ENCODE peak calls at places on chromosome 9, in eight cellular contexts. One of them, this sample, is unnamed.

GRCh38 chr9:137965177-137965795 is 87.7 kb downstream of the CACNA1B start:
- DNase-seq in iris pigment epithelial cell: no peak
- DNase-seq in cardiac septum: peak
- DNase-seq in neural crest cell: no peak
- DNase-seq in colonic mucosa: no peak
- DNase-seq in epithelial cell of esophagus: no peak
- DNase-seq in cardiac fibroblast: no peak
- DNase-seq in stimulated activated CD4-positive, alpha-beta T cell treated with anti-CD3 and anti-CD28 coated beads, TNF-alpha, amount 100 ng/mL, for 1 hour: no peak
- DNase-seq in this sample: no peak

GRCh38 chr9:8384126-8384525 is 584.5 kb upstream of the DMAC1 start:
- DNase-seq in iris pigment epithelial cell: no peak
- DNase-seq in cardiac septum: no peak
- DNase-seq in neural crest cell: no peak
- DNase-seq in colonic mucosa: no peak
- DNase-seq in epithelial cell of esophagus: no peak
- DNase-seq in cardiac fibroblast: no peak
- DNase-seq in stimulated activated CD4-positive, alpha-beta T cell treated with anti-CD3 and anti-CD28 coated beads, TNF-alpha, amount 100 ng/mL, for 1 hour: no peak
- DNase-seq in this sample: no peak

GRCh38 chr9:72396247-72397091 is 31.5 kb upstream of the ZFAND5 start:
- DNase-seq in iris pigment epithelial cell: peak
- DNase-seq in cardiac septum: no peak
- DNase-seq in neural crest cell: no peak
- DNase-seq in colonic mucosa: no peak
- DNase-seq in epithelial cell of esophagus: peak
- DNase-seq in cardiac fibroblast: peak
- DNase-seq in stimulated activated CD4-positive, alpha-beta T cell treated with anti-CD3 and anti-CD28 coated beads, TNF-alpha, amount 100 ng/mL, for 1 hour: no peak
- DNase-seq in this sample: no peak

GRCh38 chr9:109315889-109316640 is 4.8 kb downstream of the EPB41L4B start:
- DNase-seq in iris pigment epithelial cell: peak
- DNase-seq in cardiac septum: peak
- DNase-seq in neural crest cell: no peak
- DNase-seq in colonic mucosa: peak
- DNase-seq in epithelial cell of esophagus: peak
- DNase-seq in cardiac fibroblast: peak
- DNase-seq in stimulated activated CD4-positive, alpha-beta T cell treated with anti-CD3 and anti-CD28 coated beads, TNF-alpha, amount 100 ng/mL, for 1 hour: no peak
- DNase-seq in this sample: peak

GRCh38 chr9:117528225-117528624 is 113.4 kb upstream of the ASTN2 start:
- DNase-seq in iris pigment epithelial cell: no peak
- DNase-seq in cardiac septum: no peak
- DNase-seq in neural crest cell: no peak
- DNase-seq in colonic mucosa: no peak
- DNase-seq in epithelial cell of esophagus: no peak
- DNase-seq in cardiac fibroblast: no peak
- DNase-seq in stimulated activated CD4-positive, alpha-beta T cell treated with anti-CD3 and anti-CD28 coated beads, TNF-alpha, amount 100 ng/mL, for 1 hour: no peak
- DNase-seq in this sample: no peak

GRCh38 chr9:109329274-109330258 is 8.7 kb upstream of the EPB41L4B start:
- DNase-seq in iris pigment epithelial cell: peak
- DNase-seq in cardiac septum: no peak
- DNase-seq in neural crest cell: no peak
- DNase-seq in colonic mucosa: peak
- DNase-seq in epithelial cell of esophagus: peak
- DNase-seq in cardiac fibroblast: peak
- DNase-seq in stimulated activated CD4-positive, alpha-beta T cell treated with anti-CD3 and anti-CD28 coated beads, TNF-alpha, amount 100 ng/mL, for 1 hour: no peak
- DNase-seq in this sample: no peak

GRCh38 chr9:136157477-136158265 is 39.0 kb upstream of the TMEM250 start:
- DNase-seq in iris pigment epithelial cell: no peak
- DNase-seq in cardiac septum: no peak
- DNase-seq in neural crest cell: no peak
- DNase-seq in colonic mucosa: no peak
- DNase-seq in epithelial cell of esophagus: no peak
- DNase-seq in cardiac fibroblast: peak
- DNase-seq in stimulated activated CD4-positive, alpha-beta T cell treated with anti-CD3 and anti-CD28 coated beads, TNF-alpha, amount 100 ng/mL, for 1 hour: no peak
- DNase-seq in this sample: no peak

GRCh38 chr9:38269752-38270151 is 122.8 kb upstream of the ALDH1B1 start:
- DNase-seq in iris pigment epithelial cell: no peak
- DNase-seq in cardiac septum: no peak
- DNase-seq in neural crest cell: no peak
- DNase-seq in colonic mucosa: no peak
- DNase-seq in epithelial cell of esophagus: no peak
- DNase-seq in cardiac fibroblast: no peak
- DNase-seq in stimulated activated CD4-positive, alpha-beta T cell treated with anti-CD3 and anti-CD28 coated beads, TNF-alpha, amount 100 ng/mL, for 1 hour: no peak
- DNase-seq in this sample: no peak

GRCh38 chr9:129383415-129384088 is 205.5 kb upstream of the IER5L start:
- DNase-seq in iris pigment epithelial cell: peak
- DNase-seq in cardiac septum: peak
- DNase-seq in neural crest cell: no peak
- DNase-seq in colonic mucosa: peak
- DNase-seq in epithelial cell of esophagus: peak
- DNase-seq in cardiac fibroblast: peak
- DNase-seq in stimulated activated CD4-positive, alpha-beta T cell treated with anti-CD3 and anti-CD28 coated beads, TNF-alpha, amount 100 ng/mL, for 1 hour: peak
- DNase-seq in this sample: no peak

GRCh38 chr9:95024097-95024671 is 293.3 kb downstream of the FANCC start:
- DNase-seq in iris pigment epithelial cell: peak
- DNase-seq in cardiac septum: no peak
- DNase-seq in neural crest cell: no peak
- DNase-seq in colonic mucosa: no peak
- DNase-seq in epithelial cell of esophagus: no peak
- DNase-seq in cardiac fibroblast: no peak
- DNase-seq in stimulated activated CD4-positive, alpha-beta T cell treated with anti-CD3 and anti-CD28 coated beads, TNF-alpha, amount 100 ng/mL, for 1 hour: no peak
- DNase-seq in this sample: no peak

GRCh38 chr9:134066923-134067851 is 639 bp downstream of the BRD3 start:
- DNase-seq in iris pigment epithelial cell: no peak
- DNase-seq in cardiac septum: no peak
- DNase-seq in neural crest cell: peak
- DNase-seq in colonic mucosa: no peak
- DNase-seq in epithelial cell of esophagus: peak
- DNase-seq in cardiac fibroblast: peak
- DNase-seq in stimulated activated CD4-positive, alpha-beta T cell treated with anti-CD3 and anti-CD28 coated beads, TNF-alpha, amount 100 ng/mL, for 1 hour: no peak
- DNase-seq in this sample: no peak

GRCh38 chr9:20553750-20554149 is 68.5 kb downstream of the MLLT3 start:
- DNase-seq in iris pigment epithelial cell: no peak
- DNase-seq in cardiac septum: no peak
- DNase-seq in neural crest cell: no peak
- DNase-seq in colonic mucosa: no peak
- DNase-seq in epithelial cell of esophagus: no peak
- DNase-seq in cardiac fibroblast: no peak
- DNase-seq in stimulated activated CD4-positive, alpha-beta T cell treated with anti-CD3 and anti-CD28 coated beads, TNF-alpha, amount 100 ng/mL, for 1 hour: no peak
- DNase-seq in this sample: no peak

GRCh38 chr9:137880160-137880975 is 2.8 kb downstream of the CACNA1B start:
- DNase-seq in iris pigment epithelial cell: no peak
- DNase-seq in cardiac septum: peak
- DNase-seq in neural crest cell: no peak
- DNase-seq in colonic mucosa: no peak
- DNase-seq in epithelial cell of esophagus: no peak
- DNase-seq in cardiac fibroblast: no peak
- DNase-seq in stimulated activated CD4-positive, alpha-beta T cell treated with anti-CD3 and anti-CD28 coated beads, TNF-alpha, amount 100 ng/mL, for 1 hour: no peak
- DNase-seq in this sample: no peak

GRCh38 chr9:36836486-36836885 is 197.6 kb downstream of the PAX5 start:
- DNase-seq in iris pigment epithelial cell: no peak
- DNase-seq in cardiac septum: no peak
- DNase-seq in neural crest cell: no peak
- DNase-seq in colonic mucosa: no peak
- DNase-seq in epithelial cell of esophagus: no peak
- DNase-seq in cardiac fibroblast: no peak
- DNase-seq in stimulated activated CD4-positive, alpha-beta T cell treated with anti-CD3 and anti-CD28 coated beads, TNF-alpha, amount 100 ng/mL, for 1 hour: no peak
- DNase-seq in this sample: no peak